ENCODE peak calls at places on chromosomes 6 and 20, in five cellular contexts. X is GM23338, Z is ACHN, E is T follicular helper cell, O is stomach. F is an unnamed sample.

GRCh38 chr6:159691133-159691962 is 1.7 kb downstream of the SOD2 start:
- DNase-seq in X (peak; percentile 52), Z (peak; percentile 86), E (no peak), O (no peak), F (no peak)

GRCh38 chr6:107712523-107713213 is 111.4 kb downstream of the SCML4 start:
- DNase-seq in X (no peak), Z (no peak), E (no peak), O (no peak), F (peak; percentile 58)

GRCh38 chr6:64034331-64034730 is 398.7 kb downstream of the PHF3 start:
- DNase-seq in X (no peak), Z (no peak), E (no peak), O (no peak), F (no peak)

GRCh38 chr6:44373787-44374186 is 13.7 kb upstream of the CDC5L start:
- DNase-seq in X (no peak), Z (no peak), E (no peak), O (no peak), F (no peak)

GRCh38 chr6:53567701-53568100 is 22.8 kb upstream of the GCLC start:
- DNase-seq in X (no peak), Z (no peak), E (no peak), O (no peak), F (no peak)

GRCh38 chr6:87487555-87487954 is 14.8 kb downstream of the SLC35A1 start:
- DNase-seq in X (no peak), Z (no peak), E (no peak), O (no peak), F (no peak)

GRCh38 chr6:37187321-37188022 is 17.5 kb downstream of the PIM1 start:
- DNase-seq in X (no peak), Z (no peak), E (no peak), O (no peak), F (no peak)

GRCh38 chr6:15254074-15254975 is 8.5 kb downstream of the JARID2 start:
- DNase-seq in X (no peak), Z (no peak), E (no peak), O (peak; percentile 47), F (no peak)

GRCh38 chr6:30894381-30894780 is 10.1 kb downstream of the DDR1 start:
- DNase-seq in X (no peak), Z (no peak), E (no peak), O (no peak), F (no peak)

GRCh38 chr6:3478341-3478740 is 21.5 kb upstream of the SLC22A23 start:
- DNase-seq in X (no peak), Z (no peak), E (no peak), O (no peak), F (no peak)

GRCh38 chr6:19715166-19715558 is 122.0 kb upstream of the ID4 start:
- DNase-seq in X (peak; percentile 41), Z (no peak), E (no peak), O (no peak), F (no peak)

GRCh38 chr20:13289031-13289430 is 68.0 kb downstream of the ISM1 start:
- DNase-seq in X (no peak), Z (no peak), E (no peak), O (no peak), F (no peak)

GRCh38 chr6:45378324-45378926 is 691 bp upstream of the SUPT3H start:
- DNase-seq in X (no peak), Z (peak; percentile 64), E (peak; percentile 3), O (peak; percentile 27), F (no peak)

GRCh38 chr6:88662653-88663174 is 300.7 kb downstream of the RNGTT start:
- DNase-seq in X (no peak), Z (no peak), E (no peak), O (no peak), F (no peak)

GRCh38 chr6:34047913-34048867 is 97.7 kb downstream of the GRM4 start:
- DNase-seq in X (no peak), Z (no peak), E (no peak), O (no peak), F (no peak)

GRCh38 chr20:4014031-4014474 is 1.3 kb downstream of the RNF24 start:
- DNase-seq in X (peak; percentile 33), Z (peak; percentile 70), E (no peak), O (peak; percentile 68), F (no peak)

GRCh38 chr20:57698191-57698866 is 11.5 kb downstream of the PMEPA1 start:
- DNase-seq in X (no peak), Z (peak; percentile 96), E (no peak), O (peak; percentile 40), F (peak; percentile 86)

GRCh38 chr6:136059308-136059707 is 190.8 kb downstream of the MTFR2 start:
- DNase-seq in X (no peak), Z (no peak), E (no peak), O (no peak), F (no peak)

GRCh38 chr6:23027281-23027680 is 457.9 kb downstream of the HDGFL1 start:
- DNase-seq in X (no peak), Z (no peak), E (no peak), O (no peak), F (no peak)

GRCh38 chr20:52801628-52802006 is 170.5 kb upstream of the TSHZ2 start:
- DNase-seq in X (no peak), Z (no peak), E (no peak), O (peak; percentile 50), F (no peak)

GRCh38 chr6:8195040-8195713 is 92.8 kb upstream of the EEF1E1 start:
- DNase-seq in X (peak; percentile 86), Z (peak; percentile 21), E (no peak), O (no peak), F (no peak)

GRCh38 chr20:15875446-15875845 is 697.8 kb downstream of the KIF16B start:
- DNase-seq in X (no peak), Z (no peak), E (no peak), O (no peak), F (no peak)

GRCh38 chr6:41266555-41266954 is 19.9 kb downstream of the TREM1 start:
- DNase-seq in X (no peak), Z (no peak), E (no peak), O (no peak), F (no peak)

GRCh38 chr6:151018911-151019795 is 153.7 kb downstream of the MTHFD1L start:
- DNase-seq in X (no peak), Z (no peak), E (no peak), O (no peak), F (no peak)

F was measured in Peyer's patch.